ENCODE peak calls at places on chromosome 19, in six cellular contexts. U is PC-3, D is heart left ventricle, H is IMR-90, X is neural crest cell, O is cardiac fibroblast. E is an unnamed sample.

GRCh38 chr19:29777916-29778315 is 33.9 kb upstream of the CCNE1 start:
- DNase-seq in U (no peak), D (no peak), H (no peak), X (no peak), O (no peak), E (no peak)

GRCh38 chr19:48975947-48976847 is 11.1 kb downstream of the FTL start:
- DNase-seq in U (no peak), D (no peak), H (no peak), X (peak), O (peak), E (peak)

GRCh38 chr19:21109116-21109515 is 27.1 kb downstream of the ZNF714 start:
- DNase-seq in U (no peak), D (no peak), H (peak), X (no peak), O (peak), E (no peak)

GRCh38 chr19:48554385-48555091 is 2.6 kb downstream of the SULT2B1 start:
- DNase-seq in U (peak), D (no peak), H (no peak), X (no peak), O (no peak), E (no peak)

GRCh38 chr19:50377051-50377441 is 789 bp downstream of the NR1H2 start:
- DNase-seq in U (peak), D (peak), H (no peak), X (no peak), O (peak), E (peak)

GRCh38 chr19:56156768-56157167 is 15.7 kb downstream of the ZNF444 start:
- DNase-seq in U (no peak), D (peak), H (no peak), X (no peak), O (no peak), E (no peak)

GRCh38 chr19:18468930-18469244 is 31.0 kb upstream of the ISYNA1 start:
- DNase-seq in U (no peak), D (no peak), H (no peak), X (no peak), O (no peak), E (no peak)

GRCh38 chr19:28486934-28487333 is 726.0 kb downstream of the UQCRFS1 start:
- DNase-seq in U (no peak), D (no peak), H (no peak), X (no peak), O (no peak), E (no peak)

GRCh38 chr19:45881909-45882528 is 3.9 kb downstream of the IRF2BP1 start:
- DNase-seq in U (no peak), D (no peak), H (no peak), X (no peak), O (no peak), E (no peak)

GRCh38 chr19:52692431-52693008 is 42.3 kb downstream of the ZNF611 start:
- DNase-seq in U (no peak), D (no peak), H (no peak), X (no peak), O (no peak), E (no peak)

GRCh38 chr19:52691215-52691610 is 43.6 kb downstream of the ZNF611 start:
- DNase-seq in U (no peak), D (no peak), H (no peak), X (no peak), O (no peak), E (no peak)

GRCh38 chr19:52691737-52692136 is 43.1 kb downstream of the ZNF611 start:
- DNase-seq in U (no peak), D (no peak), H (no peak), X (no peak), O (no peak), E (no peak)

GRCh38 chr19:52689804-52690394 is 44.9 kb downstream of the ZNF611 start:
- DNase-seq in U (no peak), D (peak), H (no peak), X (peak), O (no peak), E (no peak)

DNA sequence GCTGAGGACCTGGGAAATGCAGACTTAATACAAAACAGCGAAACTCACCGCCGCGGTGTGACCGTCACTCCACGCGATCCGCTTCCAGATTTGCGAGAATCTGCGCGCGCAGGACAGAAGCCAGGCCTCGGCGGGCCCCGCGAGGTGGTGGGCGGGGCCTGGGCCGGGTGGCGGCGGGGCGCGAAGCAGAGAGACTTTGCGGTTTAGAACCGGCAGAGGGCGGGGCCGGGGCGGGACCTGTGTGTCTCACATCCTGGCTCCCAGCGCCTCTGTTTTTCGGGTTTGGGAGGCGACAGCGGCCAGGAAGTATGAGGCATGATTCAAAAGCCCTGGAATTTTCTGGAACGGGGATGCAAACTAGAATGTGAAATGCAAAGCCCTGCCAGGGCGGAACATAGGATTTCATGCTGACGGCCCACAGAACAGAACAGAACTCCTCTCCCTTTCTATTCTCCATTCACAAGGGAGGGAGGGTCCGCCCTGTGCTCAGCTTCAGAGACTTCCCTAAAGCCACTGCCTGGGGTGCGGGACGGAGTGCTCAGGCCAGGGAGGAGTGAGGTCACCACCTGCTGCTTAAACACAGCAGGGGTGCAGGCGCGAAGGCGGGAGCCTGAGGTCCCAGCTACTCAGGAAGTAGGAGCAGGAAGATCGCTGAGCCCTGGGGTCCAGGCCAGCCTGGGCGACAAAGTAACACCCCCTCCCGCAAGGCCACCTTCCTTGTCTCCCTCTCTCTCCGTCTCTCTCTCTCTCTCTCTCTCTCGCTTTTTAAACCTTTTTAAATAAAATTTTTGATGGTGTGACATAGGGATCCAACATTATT is 44.2 kb downstream of the ZNF611 start:
- DNase-seq in U (peak), D (peak), H (peak), X (peak), O (peak), E (peak)
- TF ChIP-seq CTCF in U (no peak), D (peak), H (no peak), X (peak), O (peak), E (no peak)

GRCh38 chr19:7535993-7536685 is 622 bp downstream of the PNPLA6 start:
- DNase-seq in U (no peak), D (no peak), H (no peak), X (no peak), O (no peak), E (no peak)

GRCh38 chr19:7533925-7534480 is 1.5 kb upstream of the PNPLA6 start:
- DNase-seq in U (peak), D (peak), H (peak), X (peak), O (peak), E (peak)

GRCh38 chr19:7533281-7533819 is 2.2 kb upstream of the PNPLA6 start:
- DNase-seq in U (no peak), D (peak), H (peak), X (no peak), O (peak), E (peak)

GRCh38 chr19:7535035-7535992 is at the start of gene PNPLA6:
- DNase-seq in U (peak), D (peak), H (peak), X (peak), O (peak), E (peak)

GRCh38 chr19:7534531-7534980 is 961 bp upstream of the PNPLA6 start:
- DNase-seq in U (peak), D (peak), H (peak), X (peak), O (peak), E (peak)
- TF ChIP-seq CTCF in U (peak), D (no peak), H (peak), X (no peak), O (no peak), E (peak)

GRCh38 chr19:10730932-10731331 is 13.1 kb downstream of the DNM2 start:
- DNase-seq in U (no peak), D (no peak), H (no peak), X (no peak), O (no peak), E (no peak)
- TF ChIP-seq CTCF in U (no peak), D (no peak), H (no peak), X (no peak), O (no peak), E (no peak)

GRCh38 chr19:33273065-33273736 is 29.1 kb downstream of the CEBPA start:
- DNase-seq in U (no peak), D (no peak), H (no peak), X (no peak), O (no peak), E (no peak)

GRCh38 chr19:33275933-33276619 is 26.3 kb downstream of the CEBPA start:
- DNase-seq in U (no peak), D (no peak), H (no peak), X (no peak), O (no peak), E (no peak)

GRCh38 chr19:33274663-33275558 is 27.4 kb downstream of the CEBPA start:
- DNase-seq in U (no peak), D (no peak), H (no peak), X (no peak), O (no peak), E (no peak)

GRCh38 chr19:33275559-33275932 is 26.8 kb downstream of the CEBPA start:
- DNase-seq in U (no peak), D (no peak), H (no peak), X (no peak), O (no peak), E (no peak)

DNA sequence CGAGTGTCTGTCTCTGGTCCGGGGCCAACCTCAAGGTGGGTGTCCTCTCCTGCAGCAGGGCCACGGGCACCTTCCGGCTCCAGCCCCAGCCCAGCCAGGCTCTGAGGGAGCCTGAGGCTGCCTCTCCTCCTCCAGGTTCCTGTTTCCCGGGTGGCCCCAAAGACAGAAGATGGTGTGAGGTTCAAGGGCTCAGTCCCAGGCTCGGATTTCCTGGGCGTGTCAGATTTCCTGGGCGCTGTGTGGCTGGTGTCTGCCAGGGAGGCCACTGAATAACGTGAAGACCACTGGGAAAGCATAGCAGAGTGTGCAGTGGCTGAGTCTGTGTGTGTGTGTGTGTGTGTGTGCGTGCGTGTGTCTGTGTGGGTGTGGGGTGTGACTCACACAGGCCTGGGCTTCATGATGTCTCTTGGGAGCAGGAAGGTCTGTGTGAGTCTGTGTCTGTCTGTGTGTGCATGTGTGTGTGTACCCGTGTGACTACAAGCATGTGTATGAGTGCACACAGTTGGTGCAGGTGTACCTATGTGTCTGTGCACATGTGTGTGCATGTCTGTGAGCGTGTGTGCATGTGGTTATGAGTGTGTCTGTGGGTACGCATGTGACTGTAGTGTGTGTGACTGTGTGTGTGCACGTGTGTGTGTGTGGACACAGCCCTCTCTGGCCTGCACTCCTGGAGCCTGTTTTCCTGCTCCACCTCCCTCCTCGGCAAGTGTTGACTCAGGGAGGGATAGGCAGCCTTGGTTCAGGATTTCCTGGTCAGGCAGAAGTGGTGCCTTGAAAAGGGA is 28.3 kb downstream of the CEBPA start:
- DNase-seq in U (peak), D (peak), H (peak), X (no peak), O (peak), E (peak)
- TF ChIP-seq CTCF in U (no peak), D (no peak), H (no peak), X (no peak), O (no peak), E (no peak)

GRCh38 chr19:5687360-5688198 is 2.5 kb upstream of the RPL36 start:
- DNase-seq in U (no peak), D (no peak), H (no peak), X (no peak), O (no peak), E (no peak)
- TF ChIP-seq CTCF in U (no peak), D (no peak), H (no peak), X (peak), O (no peak), E (no peak)

GRCh38 chr19:3253270-3253669 is 28.8 kb downstream of the CELF5 start:
- DNase-seq in U (no peak), D (no peak), H (no peak), X (no peak), O (peak), E (no peak)
- TF ChIP-seq CTCF in U (no peak), D (no peak), H (no peak), X (no peak), O (no peak), E (no peak)

GRCh38 chr19:15379996-15380647 is 535 bp upstream of the AKAP8 start:
- DNase-seq in U (peak), D (peak), H (peak), X (peak), O (peak), E (peak)
- TF ChIP-seq CTCF in U (no peak), D (no peak), H (no peak), X (no peak), O (no peak), E (no peak)

DNA sequence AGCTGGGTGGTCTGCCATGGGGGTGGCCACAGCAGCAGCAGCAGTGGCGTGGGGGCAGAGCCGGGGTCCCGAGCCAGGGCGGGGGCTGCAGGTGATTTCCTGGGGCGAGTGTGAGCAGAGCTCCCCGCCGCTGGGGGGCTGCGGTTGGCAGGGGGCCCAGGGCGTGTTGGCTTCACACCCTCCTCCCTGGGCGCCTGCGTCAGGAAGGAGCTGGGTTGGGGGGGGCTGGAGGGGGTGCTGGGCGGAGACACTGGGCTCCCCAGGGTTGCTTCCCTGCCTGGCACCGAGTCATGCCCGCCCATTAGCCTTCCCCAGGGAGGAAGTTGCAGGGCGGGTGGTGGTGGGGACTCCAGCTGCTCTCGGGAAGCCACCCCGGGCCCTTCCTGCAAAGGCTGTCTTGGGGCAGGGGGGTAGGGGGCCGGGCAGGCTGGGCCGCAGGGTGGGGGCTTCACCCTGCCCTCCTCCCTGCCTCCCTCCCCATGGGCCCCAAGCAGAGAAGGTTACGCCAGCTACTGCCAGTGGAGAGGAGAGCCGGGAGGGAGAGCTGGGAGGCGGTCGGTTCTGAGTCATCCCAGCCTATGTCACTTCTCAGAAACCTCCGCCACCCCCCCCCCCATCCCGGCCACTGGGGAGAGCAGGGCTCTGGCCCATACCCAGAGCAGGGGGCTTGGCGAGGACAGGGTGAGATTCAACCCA is 4.6 kb downstream of the MIDN start:
- DNase-seq in U (peak), D (peak), H (peak), X (no peak), O (peak), E (peak)
- TF ChIP-seq CTCF in U (no peak), D (no peak), H (peak), X (no peak), O (no peak), E (no peak)

E was measured in MCF 10A.